ENCODE peak calls at places on chromosomes 3 and 15, in six cellular contexts. M, O, X, U, Y and L are unnamed samples.

GRCh38 chr3:119990888-119991287 is 103.4 kb downstream of the GSK3B start:
- DNase-seq in M (peak), O (no peak), X (no peak), U (no peak), Y (no peak), L (no peak)

GRCh38 chr3:165464736-165465135 is 268.6 kb upstream of the SLITRK3 start:
- DNase-seq in M (peak), O (no peak), X (no peak), U (no peak), Y (no peak), L (no peak)

GRCh38 chr3:129593595-129594339 is 12.7 kb downstream of the PLXND1 start:
- DNase-seq in M (no peak), O (no peak), X (peak), U (peak), Y (no peak), L (peak)

GRCh38 chr15:74311734-74312444 is 55.6 kb downstream of the CYP11A1 start:
- DNase-seq in M (peak), O (no peak), X (peak), U (no peak), Y (no peak), L (peak)

GRCh38 chr3:169759256-169759655 is 5.6 kb downstream of the TERC start:
- DNase-seq in M (peak), O (no peak), X (peak), U (no peak), Y (no peak), L (peak)

GRCh38 chr3:74561881-74562280 is 52.6 kb downstream of the CNTN3 start:
- DNase-seq in M (no peak), O (no peak), X (peak), U (no peak), Y (no peak), L (no peak)

GRCh38 chr3:196093271-196094111 is 11.6 kb upstream of the TFRC start:
- DNase-seq in M (no peak), O (no peak), X (no peak), U (no peak), Y (no peak), L (peak)

GRCh38 chr15:77642793-77643430 is 10.2 kb upstream of the LINGO1 start:
- DNase-seq in M (peak), O (no peak), X (no peak), U (no peak), Y (no peak), L (no peak)